ENCODE peak calls at places on chromosomes 7 and 10, in six cellular contexts. E, W, B, Q, I and X are unnamed samples.

GRCh38 chr10:69445094-69445493 is 6.2 kb upstream of the TSPAN15 start:
- DNase-seq in E (no peak), W (no peak), B (no peak), Q (no peak), I (peak), X (no peak)

GRCh38 chr10:6702030-6702429 is 122.0 kb upstream of the PRKCQ start:
- DNase-seq in E (no peak), W (no peak), B (no peak), Q (no peak), I (no peak), X (no peak)

GRCh38 chr7:36966636-36967035 is 242.3 kb upstream of the AOAH start:
- DNase-seq in E (no peak), W (no peak), B (no peak), Q (no peak), I (no peak), X (no peak)

GRCh38 chr10:8544057-8544380 is 489.5 kb downstream of the GATA3 start:
- DNase-seq in E (no peak), W (no peak), B (no peak), Q (no peak), I (no peak), X (no peak)

GRCh38 chr10:78332699-78333098 is 299.0 kb downstream of the RPS24 start:
- DNase-seq in E (no peak), W (no peak), B (no peak), Q (no peak), I (no peak), X (no peak)

GRCh38 chr10:22736134-22736533 is 21.8 kb upstream of the PIP4K2A start:
- DNase-seq in E (peak), W (no peak), B (no peak), Q (no peak), I (no peak), X (no peak)

GRCh38 chr10:48240196-48240595 is 34.3 kb downstream of the FRMPD2 start:
- DNase-seq in E (no peak), W (no peak), B (no peak), Q (no peak), I (no peak), X (no peak)

GRCh38 chr7:54811016-54811924 is 52.3 kb upstream of the SEC61G start:
- DNase-seq in E (peak), W (no peak), B (no peak), Q (no peak), I (peak), X (no peak)

GRCh38 chr7:93115796-93116195 is 2.0 kb downstream of the SAMD9 start:
- DNase-seq in E (peak), W (no peak), B (no peak), Q (no peak), I (peak), X (no peak)

GRCh38 chr7:68547794-68548193 is 1050.5 kb upstream of the AUTS2 start:
- DNase-seq in E (no peak), W (no peak), B (no peak), Q (no peak), I (no peak), X (no peak)

GRCh38 chr10:122465401-122465800 is 4.0 kb downstream of the HTRA1 start:
- DNase-seq in E (no peak), W (no peak), B (no peak), Q (no peak), I (no peak), X (no peak)

GRCh38 chr7:150876817-150877526 is 24.7 kb downstream of the AOC1 start:
- DNase-seq in E (peak), W (peak), B (no peak), Q (peak), I (peak), X (peak)

GRCh38 chr7:127648986-127649385 is 3.0 kb upstream of the SND1 start:
- DNase-seq in E (no peak), W (no peak), B (no peak), Q (no peak), I (no peak), X (no peak)

GRCh38 chr7:101488826-101489572 is 126.3 kb downstream of the COL26A1 start:
- DNase-seq in E (peak), W (no peak), B (no peak), Q (no peak), I (no peak), X (no peak)

GRCh38 chr7:27108390-27109127 is 6.1 kb upstream of the HOXA2 start:
- DNase-seq in E (no peak), W (no peak), B (no peak), Q (no peak), I (no peak), X (no peak)

GRCh38 chr10:86356306-86356705 is 10.3 kb downstream of the GRID1 start:
- DNase-seq in E (no peak), W (no peak), B (peak), Q (no peak), I (no peak), X (no peak)

GRCh38 chr7:70072220-70072619 is 473.9 kb downstream of the AUTS2 start:
- DNase-seq in E (peak), W (peak), B (no peak), Q (no peak), I (peak), X (no peak)

GRCh38 chr7:106187613-106188350 is 75.7 kb upstream of the SYPL1 start:
- DNase-seq in E (peak), W (no peak), B (no peak), Q (no peak), I (peak), X (no peak)

GRCh38 chr10:104267721-104268690 is 978 bp upstream of the GSTO2 start:
- DNase-seq in E (no peak), W (no peak), B (no peak), Q (no peak), I (peak), X (peak)

GRCh38 chr7:48300301-48300700 is 129.0 kb downstream of the ABCA13 start:
- DNase-seq in E (no peak), W (no peak), B (no peak), Q (no peak), I (no peak), X (no peak)

GRCh38 chr10:117140525-117140902 is 2.4 kb upstream of the VAX1 start:
- DNase-seq in E (no peak), W (no peak), B (no peak), Q (no peak), I (no peak), X (no peak)

GRCh38 chr7:24381919-24382505 is 98.0 kb downstream of the NPY start:
- DNase-seq in E (peak), W (no peak), B (no peak), Q (no peak), I (peak), X (no peak)

GRCh38 chr10:111739160-111739712 is 444.3 kb downstream of the GPAM start:
- DNase-seq in E (no peak), W (no peak), B (no peak), Q (no peak), I (no peak), X (no peak)

GRCh38 chr10:110008518-110009339 is 945 bp downstream of the ADD3 start:
- DNase-seq in E (peak), W (no peak), B (no peak), Q (no peak), I (peak), X (peak)

GRCh38 chr7:121123028-121123427 is 134.5 kb downstream of the CPED1 start:
- DNase-seq in E (no peak), W (no peak), B (no peak), Q (no peak), I (peak), X (no peak)

GRCh38 chr7:55019691-55020480 is 1.1 kb downstream of the EGFR start:
- DNase-seq in E (no peak), W (no peak), B (peak), Q (peak), I (no peak), X (no peak)

GRCh38 chr7:121329460-121330052 is 756 bp downstream of the WNT16 start:
- DNase-seq in E (peak), W (no peak), B (peak), Q (peak), I (peak), X (peak)

GRCh38 chr10:114962441-114962840 is 24.4 kb downstream of the TRUB1 start:
- DNase-seq in E (no peak), W (no peak), B (no peak), Q (no peak), I (no peak), X (no peak)

GRCh38 chr7:49670991-49671390 is 102.4 kb upstream of the VWC2 start:
- DNase-seq in E (peak), W (no peak), B (no peak), Q (no peak), I (no peak), X (no peak)

GRCh38 chr7:100191775-100192174 is 14.1 kb downstream of the STAG3 start:
- DNase-seq in E (no peak), W (no peak), B (no peak), Q (no peak), I (peak), X (no peak)

GRCh38 chr10:127149613-127150081 is 46.7 kb downstream of the INSYN2A start:
- DNase-seq in E (peak), W (peak), B (no peak), Q (no peak), I (peak), X (no peak)

GRCh38 chr7:1620835-1621234 is 49.2 kb upstream of the ELFN1 start:
- DNase-seq in E (no peak), W (no peak), B (no peak), Q (no peak), I (no peak), X (no peak)

GRCh38 chr7:115066050-115066449 is 144.2 kb downstream of the MDFIC start:
- DNase-seq in E (no peak), W (no peak), B (no peak), Q (no peak), I (no peak), X (no peak)

GRCh38 chr10:110864662-110865140 is 7.0 kb upstream of the PDCD4 start:
- DNase-seq in E (no peak), W (no peak), B (no peak), Q (no peak), I (peak), X (peak)

GRCh38 chr7:1663243-1663642 is 6.8 kb upstream of the ELFN1 start:
- DNase-seq in E (no peak), W (no peak), B (peak), Q (no peak), I (no peak), X (peak)

GRCh38 chr10:105183506-105183905 is 542.4 kb downstream of the SORCS3 start:
- DNase-seq in E (no peak), W (no peak), B (no peak), Q (no peak), I (no peak), X (no peak)